ENCODE peak calls at places on chromosomes 4 and X, in eight cellular contexts. Z is omental fat pad, E is MCF 10A, A is dorsolateral prefrontal cortex, O is fibroblast of pulmonary artery, N is Calu3, M is AG09309, W is MM.1S. K is an unnamed sample.

GRCh38 chr4:98601719-98602118 is 56.7 kb downstream of the TSPAN5 start:
- DNase-seq in Z (no peak), E (peak), A (no peak), O (peak), N (no peak), M (no peak), W (no peak), K (no peak)

GRCh38 chr4:71992571-71992970 is 39.2 kb upstream of the NPFFR2 start:
- DNase-seq in Z (no peak), E (no peak), A (no peak), O (peak), N (no peak), M (no peak), W (peak), K (no peak)

GRCh38 chr4:37594095-37594494 is 92.1 kb downstream of the RELL1 start:
- DNase-seq in Z (no peak), E (no peak), A (no peak), O (no peak), N (no peak), M (no peak), W (no peak), K (no peak)

GRCh38 chr4:158670975-158671664 is 567 bp downstream of the C4orf46 start:
- DNase-seq in Z (peak), E (peak), A (peak), O (peak), N (peak), M (peak), W (peak), K (no peak)

GRCh38 chrX:103310592-103311400 is at the start of gene BEX2:
- DNase-seq in Z (no peak), E (no peak), A (peak), O (peak), N (peak), M (no peak), W (peak), K (peak)

GRCh38 chr4:138007572-138007971 is 234.6 kb downstream of the SLC7A11 start:
- DNase-seq in Z (no peak), E (peak), A (no peak), O (peak), N (no peak), M (no peak), W (no peak), K (no peak)

GRCh38 chr4:117986331-117986730 is 48.0 kb upstream of the NDST3 start:
- DNase-seq in Z (no peak), E (no peak), A (no peak), O (no peak), N (no peak), M (no peak), W (no peak), K (no peak)

GRCh38 chrX:124217289-124218251 is 114.9 kb upstream of the TEX13D start:
- DNase-seq in Z (no peak), E (no peak), A (no peak), O (peak), N (no peak), M (no peak), W (peak), K (no peak)

GRCh38 chr4:21769404-21770147 is 179.0 kb downstream of the KCNIP4 start:
- DNase-seq in Z (no peak), E (peak), A (no peak), O (peak), N (peak), M (peak), W (no peak), K (no peak)

GRCh38 chrX:115324194-115324593 is 34.7 kb downstream of the LUZP4 start:
- DNase-seq in Z (no peak), E (peak), A (no peak), O (peak), N (peak), M (no peak), W (no peak), K (no peak)

GRCh38 chr4:185608223-185608622 is 72.9 kb upstream of the PDLIM3 start:
- DNase-seq in Z (no peak), E (no peak), A (no peak), O (no peak), N (no peak), M (no peak), W (no peak), K (no peak)

GRCh38 chr4:99315839-99316238 is 5.4 kb downstream of the ADH1B start:
- DNase-seq in Z (no peak), E (no peak), A (no peak), O (no peak), N (no peak), M (no peak), W (no peak), K (no peak)

GRCh38 chr4:169604903-169605331 is 7.5 kb downstream of the NEK1 start:
- DNase-seq in Z (no peak), E (no peak), A (no peak), O (no peak), N (no peak), M (no peak), W (no peak), K (no peak)

GRCh38 chr4:99400831-99401230 is 34.3 kb downstream of the ADH7 start:
- DNase-seq in Z (no peak), E (no peak), A (no peak), O (no peak), N (no peak), M (no peak), W (no peak), K (no peak)

GRCh38 chr4:186749611-186750281 is 26.1 kb upstream of the FAT1 start:
- DNase-seq in Z (no peak), E (no peak), A (no peak), O (no peak), N (no peak), M (no peak), W (no peak), K (no peak)

GRCh38 chrX:132490086-132490419 is 1.2 kb upstream of the MBNL3 start:
- DNase-seq in Z (no peak), E (peak), A (no peak), O (no peak), N (no peak), M (no peak), W (peak), K (no peak)
- TF ChIP-seq CTCF in Z (no peak), E (no peak), A (no peak), O (no peak), N (no peak), M (no peak), W (no peak), K (no peak)

DNA sequence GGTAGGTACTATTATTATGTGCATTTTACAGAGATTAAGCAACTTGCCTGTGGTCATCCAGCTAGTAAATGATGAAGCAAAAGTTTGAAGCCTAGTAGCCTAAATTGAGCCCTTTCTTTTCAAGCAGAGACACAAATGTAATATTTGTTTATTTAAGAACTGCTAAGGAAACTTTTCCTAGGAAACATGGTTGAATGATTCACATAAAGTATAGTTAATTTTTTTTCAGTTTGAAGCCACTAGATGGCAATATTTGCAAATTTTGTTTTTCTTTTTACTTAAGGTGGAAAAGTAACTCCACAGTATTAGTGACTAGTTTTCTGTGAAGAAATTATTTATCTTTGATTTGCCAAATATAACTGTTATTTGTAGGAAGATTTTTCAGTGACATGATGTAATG is 52.8 kb upstream of the ANKRD17 start:
- DNase-seq in Z (no peak), E (peak), A (no peak), O (peak), N (no peak), M (peak), W (peak), K (no peak)
- TF ChIP-seq CTCF in Z (no peak), E (peak), A (peak), O (peak), N (no peak), M (peak), W (peak), K (peak)

GRCh38 chr4:87505862-87506261 is 23.3 kb downstream of the SPARCL1 start:
- DNase-seq in Z (no peak), E (no peak), A (no peak), O (no peak), N (no peak), M (no peak), W (no peak), K (no peak)
- TF ChIP-seq CTCF in Z (no peak), E (no peak), A (no peak), O (peak), N (no peak), M (no peak), W (peak), K (no peak)

GRCh38 chr4:77954690-77955089 is 92.1 kb downstream of the MRPL1 start:
- DNase-seq in Z (no peak), E (no peak), A (no peak), O (no peak), N (no peak), M (no peak), W (no peak), K (no peak)
- TF ChIP-seq CTCF in Z (no peak), E (no peak), A (no peak), O (no peak), N (no peak), M (no peak), W (no peak), K (no peak)

DNA sequence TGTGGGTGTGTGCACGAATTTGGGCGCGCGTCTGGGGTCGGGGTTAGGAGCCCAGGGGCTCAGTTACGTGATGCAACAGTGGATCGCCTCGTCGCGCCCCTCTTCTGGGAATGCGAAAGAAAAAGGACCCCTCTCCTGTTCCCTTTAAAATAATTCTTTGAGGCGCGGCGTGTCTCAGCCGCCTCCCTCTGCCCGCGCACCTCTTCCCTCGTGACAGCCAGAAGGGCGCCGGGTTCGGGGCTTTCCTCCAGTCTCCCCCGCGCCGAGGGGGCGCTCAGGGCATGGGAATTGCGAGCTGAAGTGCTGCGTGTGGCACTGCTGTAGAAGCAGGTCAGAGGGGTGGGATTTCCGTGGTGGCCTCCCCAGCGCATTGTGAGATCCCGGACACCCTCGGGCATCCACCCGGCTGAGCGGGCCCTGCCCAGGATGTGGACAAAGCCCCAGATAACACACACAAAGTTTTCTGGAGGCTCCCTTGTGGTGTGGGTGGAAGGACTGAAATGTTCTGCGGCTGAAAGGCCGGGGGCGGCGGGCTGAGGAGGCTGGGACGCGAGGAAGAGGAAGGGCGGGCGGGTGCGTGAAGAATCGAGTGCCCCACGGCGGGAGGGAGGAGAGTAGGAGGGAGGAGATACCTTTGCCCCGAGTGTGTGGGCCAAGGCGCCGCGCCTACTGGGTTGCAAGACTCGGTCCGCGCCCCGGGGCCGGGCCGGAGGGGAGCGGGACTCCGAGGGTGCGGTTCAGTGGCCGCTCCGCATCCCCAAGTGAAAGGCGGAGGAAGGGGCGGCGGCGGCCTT is 697 bp downstream of the SEPTIN11 start:
- DNase-seq in Z (no peak), E (peak), A (peak), O (peak), N (peak), M (no peak), W (peak), K (no peak)
- TF ChIP-seq CTCF in Z (no peak), E (no peak), A (no peak), O (no peak), N (no peak), M (no peak), W (no peak), K (peak)

DNA sequence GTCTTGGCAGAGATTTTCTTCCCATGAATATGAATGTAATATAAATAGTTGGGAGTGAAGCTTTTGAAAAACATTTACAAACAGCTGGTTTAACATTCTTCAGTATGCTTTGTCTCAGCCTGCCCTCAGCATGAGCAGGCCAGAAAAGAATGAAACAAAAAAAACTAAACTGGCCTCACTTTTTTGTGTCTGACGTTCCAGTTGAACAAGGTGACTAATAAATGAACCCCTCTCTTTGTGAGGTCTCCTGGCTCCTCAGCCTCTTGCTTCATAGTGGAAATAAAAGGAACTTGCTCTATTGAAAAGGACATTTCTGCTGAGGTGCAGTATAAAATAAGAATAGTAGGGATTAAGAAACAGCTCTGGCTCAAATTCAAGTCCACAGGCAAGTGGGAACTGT is 9.4 kb downstream of the CHST7 start:
- DNase-seq in Z (no peak), E (peak), A (no peak), O (peak), N (no peak), M (peak), W (no peak), K (no peak)
- TF ChIP-seq CTCF in Z (no peak), E (no peak), A (no peak), O (no peak), N (no peak), M (no peak), W (no peak), K (no peak)

GRCh38 chr4:100889898-100890297 is 372.1 kb upstream of the EMCN start:
- DNase-seq in Z (no peak), E (no peak), A (no peak), O (no peak), N (no peak), M (no peak), W (no peak), K (no peak)
- TF ChIP-seq CTCF in Z (no peak), E (no peak), A (no peak), O (no peak), N (no peak), M (no peak), W (no peak), K (no peak)

GRCh38 chr4:66691101-66691500 is 854.2 kb downstream of the CENPC start:
- DNase-seq in Z (no peak), E (peak), A (no peak), O (no peak), N (no peak), M (no peak), W (no peak), K (no peak)
- TF ChIP-seq CTCF in Z (no peak), E (peak), A (no peak), O (no peak), N (no peak), M (peak), W (no peak), K (no peak)